ENCODE peak calls at places on chromosomes 7 and 10, in ten cellular contexts. J is naive B cell; U is T1000; G is GM03348; V is heart right ventricle; E is DMS153; X is hippocampal formation; R is activated naive CD4-positive, alpha-beta T cell treated with anti-CD3 and anti-CD28 coated beads for 36 hours; Y is HFFc6; Q is hepatocyte. O is an unnamed sample.
A peak's percentile ranks its signal among the peaks of the same experiment; 100 is the strongest.

GRCh38 chr10:68876919-68877250 is 24.2 kb upstream of the DDX50 start:
- DNase-seq in X (no peak), V (no peak), U (no peak), R (no peak), J (no peak), Q (peak; percentile 37), Y (no peak), E (peak; percentile 50), G (no peak), O (no peak)

GRCh38 chr10:100510533-100511308 is 8.9 kb downstream of the SEC31B start:
- DNase-seq in Q (no peak), Y (no peak), V (no peak), U (no peak), J (no peak), E (no peak), G (no peak), R (peak; percentile 88), X (no peak), O (peak; percentile 81)

GRCh38 chr10:68185085-68185484 is 46.8 kb downstream of the ATOH7 start:
- DNase-seq in G (no peak), U (no peak), E (no peak), X (no peak), R (no peak), Q (no peak), J (no peak), V (no peak), Y (no peak), O (no peak)

GRCh38 chr10:32054087-32054486 is 2.1 kb downstream of the KIF5B start:
- DNase-seq in E (no peak), X (peak; percentile 66), U (no peak), G (peak; percentile 22), Q (peak; percentile 63), V (no peak), R (no peak), J (no peak), Y (peak; percentile 51), O (no peak)

GRCh38 chr7:32916006-32916405 is 24.4 kb upstream of the KBTBD2 start:
- DNase-seq in X (no peak), R (no peak), Q (no peak), J (no peak), V (no peak), E (no peak), G (no peak), Y (no peak), U (no peak), O (no peak)

GRCh38 chr7:44607141-44608068 is 978 bp downstream of the OGDH start:
- DNase-seq in G (no peak), Y (no peak), X (no peak), E (no peak), J (no peak), V (no peak), U (no peak), R (no peak), Q (no peak), O (no peak)

GRCh38 chr10:31278279-31278941 is 40.6 kb upstream of the ZEB1 start:
- DNase-seq in R (no peak), V (no peak), Q (no peak), U (no peak), X (no peak), G (no peak), J (no peak), E (no peak), Y (no peak), O (no peak)

GRCh38 chr10:26249681-26250080 is 33.1 kb downstream of the GAD2 start:
- DNase-seq in J (no peak), Q (no peak), X (no peak), U (no peak), R (no peak), Y (no peak), E (no peak), G (no peak), V (no peak), O (no peak)

GRCh38 chr7:151248191-151249033 is at the start of gene SMARCD3:
- DNase-seq in J (peak; percentile 45), X (peak; percentile 58), R (no peak), Q (peak; percentile 88), E (no peak), U (peak; percentile 50), Y (peak; percentile 17), G (peak; percentile 84), V (peak; percentile 78), O (peak; percentile 75)

GRCh38 chr7:133854739-133855138 is 272.4 kb upstream of the LRGUK start:
- DNase-seq in G (peak; percentile 24), J (no peak), R (no peak), Y (peak; percentile 68), U (no peak), V (no peak), Q (peak; percentile 59), E (peak; percentile 14), X (peak; percentile 29), O (no peak)

GRCh38 chr10:58796834-58797233 is 284.2 kb downstream of the BICC1 start:
- DNase-seq in R (no peak), Y (peak; percentile 8), X (no peak), Q (no peak), V (no peak), E (no peak), J (no peak), G (no peak), U (no peak), O (no peak)

GRCh38 chr10:110409926-110410325 is 87.8 kb upstream of the DUSP5 start:
- DNase-seq in J (peak; percentile 25), Q (no peak), G (no peak), Y (no peak), V (no peak), X (no peak), E (no peak), U (no peak), R (no peak), O (no peak)

GRCh38 chr7:82722946-82723345 is 279.4 kb upstream of the CACNA2D1 start:
- DNase-seq in U (no peak), X (no peak), R (no peak), E (no peak), G (no peak), J (no peak), V (no peak), Q (no peak), Y (no peak), O (no peak)

GRCh38 chr7:36314491-36314890 is 75.2 kb upstream of the ANLN start:
- DNase-seq in R (no peak), U (no peak), Q (no peak), G (no peak), X (no peak), E (no peak), J (no peak), V (no peak), Y (no peak), O (no peak)

GRCh38 chr10:11810313-11810766 is 12.8 kb upstream of the PROSER2 start:
- DNase-seq in X (no peak), V (no peak), J (no peak), G (no peak), E (no peak), Y (no peak), R (no peak), U (no peak), Q (no peak), O (no peak)

GRCh38 chr7:69564454-69565417 is 33.5 kb upstream of the AUTS2 start:
- DNase-seq in E (peak; percentile 73), Q (peak; percentile 82), V (peak; percentile 26), U (no peak), G (peak; percentile 41), Y (no peak), X (peak; percentile 70), J (no peak), R (no peak), O (no peak)

GRCh38 chr7:123191132-123191531 is 8.6 kb downstream of the SLC13A1 start:
- DNase-seq in Q (peak; percentile 23), J (no peak), U (no peak), V (no peak), G (no peak), R (no peak), E (peak; percentile 89), Y (no peak), X (no peak), O (no peak)

GRCh38 chr10:78178940-78179339 is 145.3 kb downstream of the RPS24 start:
- DNase-seq in G (peak; percentile 52), Y (no peak), V (peak; percentile 16), Q (no peak), U (no peak), E (no peak), J (no peak), X (peak; percentile 27), R (no peak), O (no peak)

GRCh38 chr7:64183126-64183742 is 23.8 kb upstream of the ZNF735 start:
- DNase-seq in Y (no peak), Q (no peak), V (peak; percentile 22), G (no peak), E (no peak), J (no peak), R (peak; percentile 51), U (no peak), X (no peak), O (peak; percentile 84)

GRCh38 chr10:49611166-49611814 is 1.2 kb downstream of the SLC18A3 start:
- DNase-seq in Y (no peak), V (no peak), U (no peak), R (no peak), X (no peak), E (no peak), Q (no peak), J (no peak), G (no peak), O (peak; percentile 33)

GRCh38 chr10:111598433-111599059 is 521.7 kb downstream of the ADRA2A start:
- DNase-seq in U (no peak), J (peak; percentile 26), E (no peak), Q (peak; percentile 88), V (peak; percentile 49), R (peak; percentile 70), X (peak; percentile 72), G (peak; percentile 71), Y (peak; percentile 20), O (peak; percentile 68)

GRCh38 chr10:92572362-92573090 is 1.4 kb downstream of the IDE start:
- DNase-seq in V (peak; percentile 6), R (peak; percentile 4), U (no peak), Q (peak; percentile 10), X (no peak), E (no peak), G (peak; percentile 21), Y (no peak), J (no peak), O (no peak)

GRCh38 chr10:131019696-131020095 is 291.8 kb downstream of the TCERG1L start:
- DNase-seq in X (no peak), V (no peak), G (no peak), U (no peak), R (no peak), Q (no peak), J (no peak), E (no peak), Y (no peak), O (peak; percentile 54)

GRCh38 chr10:43958071-43958432 is 309.4 kb upstream of the ZNF32 start:
- DNase-seq in J (no peak), G (no peak), X (no peak), Y (no peak), V (no peak), E (no peak), Q (no peak), R (no peak), U (no peak), O (no peak)

GRCh38 chr7:97149843-97150242 is 32.3 kb downstream of the SDHAF3 start:
- DNase-seq in Q (no peak), R (no peak), V (no peak), X (no peak), Y (peak; percentile 1), E (no peak), J (no peak), G (peak; percentile 14), U (no peak), O (no peak)

GRCh38 chr7:131284702-131285419 is 42.8 kb upstream of the MKLN1 start:
- DNase-seq in Y (no peak), Q (peak; percentile 17), X (peak; percentile 39), E (no peak), J (no peak), G (peak; percentile 18), V (no peak), U (no peak), R (no peak), O (no peak)

GRCh38 chr10:133318494-133319127 is 9.9 kb downstream of the ZNF511 start:
- DNase-seq in G (peak; percentile 83), Q (peak; percentile 83), X (no peak), E (peak; percentile 61), Y (no peak), U (peak; percentile 55), J (peak; percentile 52), V (no peak), R (peak; percentile 74), O (peak; percentile 89)